ENCODE peak calls at places on chromosome X, in nine cellular contexts. One of them, this sample, is unnamed.

GRCh38 chrX:37697169-37697760 is 11.7 kb downstream of the XK start:
- DNase-seq in tibial nerve: no peak
- DNase-seq in CD8-positive, alpha-beta T cell: no peak
- DNase-seq in naive thymus-derived CD4-positive, alpha-beta T cell: no peak
- DNase-seq in stomach: peak; percentile 64
- DNase-seq in small intestine: no peak
- DNase-seq in ascending aorta: no peak
- DNase-seq in AG04450: no peak
- DNase-seq in left ventricle myocardium inferior: no peak
- DNase-seq in this sample: no peak

GRCh38 chrX:81195712-81196111 is 6.0 kb downstream of the HMGN5 start:
- DNase-seq in left ventricle myocardium inferior: peak; percentile 9
- DNase-seq in naive thymus-derived CD4-positive, alpha-beta T cell: peak; percentile 42
- DNase-seq in stomach: peak; percentile 57
- DNase-seq in CD8-positive, alpha-beta T cell: peak; percentile 63
- DNase-seq in small intestine: peak; percentile 55
- DNase-seq in tibial nerve: peak; percentile 66
- DNase-seq in ascending aorta: no peak
- DNase-seq in AG04450: no peak
- DNase-seq in this sample: peak; percentile 58

GRCh38 chrX:121902463-121902862 is 855.1 kb downstream of the GLUD2 start:
- DNase-seq in stomach: no peak
- DNase-seq in ascending aorta: no peak
- DNase-seq in small intestine: no peak
- DNase-seq in tibial nerve: no peak
- DNase-seq in AG04450: no peak
- DNase-seq in naive thymus-derived CD4-positive, alpha-beta T cell: no peak
- DNase-seq in left ventricle myocardium inferior: no peak
- DNase-seq in CD8-positive, alpha-beta T cell: no peak
- DNase-seq in this sample: no peak

GRCh38 chrX:50198348-50198747 is 2.5 kb downstream of the AKAP4 start:
- DNase-seq in AG04450: no peak
- DNase-seq in CD8-positive, alpha-beta T cell: no peak
- DNase-seq in left ventricle myocardium inferior: no peak
- DNase-seq in tibial nerve: no peak
- DNase-seq in small intestine: peak; percentile 63
- DNase-seq in stomach: no peak
- DNase-seq in ascending aorta: no peak
- DNase-seq in naive thymus-derived CD4-positive, alpha-beta T cell: no peak
- DNase-seq in this sample: no peak

GRCh38 chrX:38437093-38437492 is 84.7 kb downstream of the OTC start:
- DNase-seq in small intestine: no peak
- DNase-seq in CD8-positive, alpha-beta T cell: no peak
- DNase-seq in tibial nerve: no peak
- DNase-seq in stomach: no peak
- DNase-seq in AG04450: no peak
- DNase-seq in naive thymus-derived CD4-positive, alpha-beta T cell: no peak
- DNase-seq in left ventricle myocardium inferior: no peak
- DNase-seq in ascending aorta: no peak
- DNase-seq in this sample: no peak

GRCh38 chrX:133570549-133570948 is 155.3 kb upstream of the GPC4 start:
- DNase-seq in AG04450: no peak
- DNase-seq in tibial nerve: no peak
- DNase-seq in left ventricle myocardium inferior: no peak
- DNase-seq in ascending aorta: no peak
- DNase-seq in small intestine: no peak
- DNase-seq in naive thymus-derived CD4-positive, alpha-beta T cell: no peak
- DNase-seq in stomach: no peak
- DNase-seq in CD8-positive, alpha-beta T cell: no peak
- DNase-seq in this sample: no peak

GRCh38 chrX:77415882-77416281 is 31.3 kb upstream of the FGF16 start:
- DNase-seq in left ventricle myocardium inferior: no peak
- DNase-seq in naive thymus-derived CD4-positive, alpha-beta T cell: no peak
- DNase-seq in stomach: no peak
- DNase-seq in AG04450: no peak
- DNase-seq in small intestine: no peak
- DNase-seq in CD8-positive, alpha-beta T cell: no peak
- DNase-seq in tibial nerve: no peak
- DNase-seq in ascending aorta: no peak
- DNase-seq in this sample: no peak

GRCh38 chrX:18698762-18699650 is 8.4 kb upstream of the PPEF1 start:
- DNase-seq in stomach: no peak
- DNase-seq in ascending aorta: no peak
- DNase-seq in naive thymus-derived CD4-positive, alpha-beta T cell: no peak
- DNase-seq in small intestine: no peak
- DNase-seq in left ventricle myocardium inferior: no peak
- DNase-seq in CD8-positive, alpha-beta T cell: no peak
- DNase-seq in tibial nerve: no peak
- DNase-seq in AG04450: no peak
- DNase-seq in this sample: no peak

GRCh38 chrX:129781134-129782014 is 1.6 kb downstream of the SASH3 start:
- DNase-seq in CD8-positive, alpha-beta T cell: peak; percentile 73
- DNase-seq in small intestine: peak; percentile 49
- DNase-seq in ascending aorta: peak; percentile 25
- DNase-seq in AG04450: no peak
- DNase-seq in tibial nerve: no peak
- DNase-seq in stomach: peak; percentile 50
- DNase-seq in naive thymus-derived CD4-positive, alpha-beta T cell: peak; percentile 84
- DNase-seq in left ventricle myocardium inferior: no peak
- DNase-seq in this sample: no peak

GRCh38 chrX:100874240-100874798 is at the start of gene NOX1:
- DNase-seq in AG04450: no peak
- DNase-seq in naive thymus-derived CD4-positive, alpha-beta T cell: no peak
- DNase-seq in tibial nerve: no peak
- DNase-seq in ascending aorta: no peak
- DNase-seq in small intestine: no peak
- DNase-seq in left ventricle myocardium inferior: no peak
- DNase-seq in CD8-positive, alpha-beta T cell: no peak
- DNase-seq in stomach: no peak
- DNase-seq in this sample: no peak

GRCh38 chrX:41963348-41963747 is 40.0 kb upstream of the CASK start:
- DNase-seq in naive thymus-derived CD4-positive, alpha-beta T cell: no peak
- DNase-seq in left ventricle myocardium inferior: no peak
- DNase-seq in stomach: no peak
- DNase-seq in tibial nerve: no peak
- DNase-seq in ascending aorta: no peak
- DNase-seq in CD8-positive, alpha-beta T cell: no peak
- DNase-seq in small intestine: no peak
- DNase-seq in AG04450: no peak
- DNase-seq in this sample: no peak

DNA sequence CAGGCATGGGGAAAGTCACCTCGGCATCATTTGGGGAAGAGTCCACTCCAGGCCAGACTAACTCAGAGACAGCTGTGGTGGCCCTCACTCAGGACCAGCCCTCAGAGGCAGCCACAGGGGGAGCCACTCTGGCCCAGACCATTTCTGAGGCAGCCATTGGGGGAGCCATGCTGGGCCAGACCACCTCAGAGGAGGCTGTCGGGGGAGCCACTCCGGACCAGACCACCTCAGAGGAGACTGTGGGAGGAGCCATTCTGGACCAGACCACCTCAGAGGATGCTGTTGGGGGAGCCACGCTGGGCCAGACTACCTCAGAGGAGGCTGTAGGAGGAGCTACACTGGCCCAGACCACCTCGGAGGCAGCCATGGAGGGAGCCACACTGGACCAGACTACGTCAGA is 3.3 kb upstream of the ERAS start:
- DNase-seq in ascending aorta: no peak
- DNase-seq in tibial nerve: no peak
- DNase-seq in left ventricle myocardium inferior: no peak
- DNase-seq in AG04450: no peak
- DNase-seq in CD8-positive, alpha-beta T cell: no peak
- DNase-seq in stomach: no peak
- DNase-seq in naive thymus-derived CD4-positive, alpha-beta T cell: no peak
- DNase-seq in small intestine: no peak
- DNase-seq in this sample: no peak
- H3K27ac ChIP-seq in ascending aorta: no peak overlapping the region
- H3K27ac ChIP-seq in tibial nerve: no peak overlapping the region
- H3K27ac ChIP-seq in left ventricle myocardium inferior: no peak overlapping the region
- H3K27ac ChIP-seq in AG04450: no peak overlapping the region
- H3K27ac ChIP-seq in CD8-positive, alpha-beta T cell: no peak overlapping the region
- H3K27ac ChIP-seq in stomach: no peak overlapping the region
- H3K27ac ChIP-seq in naive thymus-derived CD4-positive, alpha-beta T cell: no peak overlapping the region
- H3K27ac ChIP-seq in small intestine: no peak overlapping the region
- H3K27ac ChIP-seq in this sample: no peak overlapping the region

GRCh38 chrX:149365552-149365951 is 139.6 kb downstream of the IDS start:
- DNase-seq in left ventricle myocardium inferior: no peak
- DNase-seq in CD8-positive, alpha-beta T cell: no peak
- DNase-seq in ascending aorta: no peak
- DNase-seq in AG04450: no peak
- DNase-seq in stomach: no peak
- DNase-seq in naive thymus-derived CD4-positive, alpha-beta T cell: no peak
- DNase-seq in small intestine: no peak
- DNase-seq in tibial nerve: no peak
- DNase-seq in this sample: no peak
- H3K9me3 ChIP-seq in left ventricle myocardium inferior: no peaks in the 10 kb centered on the region
- H3K9me3 ChIP-seq in CD8-positive, alpha-beta T cell: no peaks in the 10 kb centered on the region
- H3K9me3 ChIP-seq in ascending aorta: no peaks in the 10 kb centered on the region
- H3K9me3 ChIP-seq in AG04450: no peaks in the 10 kb centered on the region
- H3K9me3 ChIP-seq in stomach: no peaks in the 10 kb centered on the region
- H3K9me3 ChIP-seq in naive thymus-derived CD4-positive, alpha-beta T cell: no peaks in the 10 kb centered on the region
- H3K9me3 ChIP-seq in small intestine: no peaks in the 10 kb centered on the region
- H3K9me3 ChIP-seq in tibial nerve: no peaks in the 10 kb centered on the region
- H3K9me3 ChIP-seq in this sample: no peaks in the 10 kb centered on the region

DNA sequence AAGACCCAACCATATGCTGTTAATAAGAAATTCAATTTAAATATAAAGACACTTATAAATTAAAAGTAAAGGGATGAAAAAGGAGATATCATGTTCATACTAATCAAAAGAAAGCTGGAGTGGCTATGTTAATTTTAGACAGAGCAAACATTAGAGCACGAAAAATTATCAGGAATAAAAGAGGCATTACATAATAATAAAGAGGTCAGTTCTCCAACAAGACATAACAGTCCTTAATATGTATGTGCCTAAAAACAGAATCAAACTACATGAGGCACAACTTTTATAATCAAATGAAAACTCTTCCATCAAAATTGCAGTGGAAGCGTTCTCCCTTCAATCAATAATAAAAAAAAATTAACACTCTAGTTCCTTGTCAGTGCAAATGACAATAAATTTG is 62.6 kb downstream of the ARHGEF6 start:
- DNase-seq in small intestine: no peak
- DNase-seq in stomach: no peak
- DNase-seq in AG04450: no peak
- DNase-seq in left ventricle myocardium inferior: no peak
- DNase-seq in tibial nerve: no peak
- DNase-seq in ascending aorta: no peak
- DNase-seq in naive thymus-derived CD4-positive, alpha-beta T cell: no peak
- DNase-seq in CD8-positive, alpha-beta T cell: no peak
- DNase-seq in this sample: no peak
- H3K27me3 ChIP-seq in small intestine: no peaks in the 10 kb centered on the region
- H3K27me3 ChIP-seq in stomach: peaks cover 2% of the 10 kb centered on the region
- H3K27me3 ChIP-seq in AG04450: no peaks in the 10 kb centered on the region
- H3K27me3 ChIP-seq in left ventricle myocardium inferior: no peaks in the 10 kb centered on the region
- H3K27me3 ChIP-seq in tibial nerve: no peaks in the 10 kb centered on the region
- H3K27me3 ChIP-seq in ascending aorta: no peaks in the 10 kb centered on the region
- H3K27me3 ChIP-seq in naive thymus-derived CD4-positive, alpha-beta T cell: no peaks in the 10 kb centered on the region
- H3K27me3 ChIP-seq in CD8-positive, alpha-beta T cell: no peaks in the 10 kb centered on the region
- H3K27me3 ChIP-seq in this sample: no peaks in the 10 kb centered on the region

GRCh38 chrX:154541589-154541895 is 5.1 kb downstream of the G6PD start:
- DNase-seq in naive thymus-derived CD4-positive, alpha-beta T cell: no peak
- DNase-seq in stomach: no peak
- DNase-seq in AG04450: no peak
- DNase-seq in tibial nerve: no peak
- DNase-seq in ascending aorta: no peak
- DNase-seq in small intestine: no peak
- DNase-seq in left ventricle myocardium inferior: no peak
- DNase-seq in CD8-positive, alpha-beta T cell: no peak
- DNase-seq in this sample: no peak
- H3K27ac ChIP-seq in naive thymus-derived CD4-positive, alpha-beta T cell: no peak overlapping the region
- H3K27ac ChIP-seq in stomach: peak overlapping the region; percentile 78
- H3K27ac ChIP-seq in AG04450: peak overlapping the region; percentile 97
- H3K27ac ChIP-seq in tibial nerve: peak overlapping the region; percentile 83
- H3K27ac ChIP-seq in ascending aorta: peak overlapping the region; percentile 92
- H3K27ac ChIP-seq in small intestine: peak overlapping the region; percentile 67
- H3K27ac ChIP-seq in left ventricle myocardium inferior: peak overlapping the region; percentile 67
- H3K27ac ChIP-seq in CD8-positive, alpha-beta T cell: no peak overlapping the region
- H3K27ac ChIP-seq in this sample: peak overlapping the region; percentile 56

DNA sequence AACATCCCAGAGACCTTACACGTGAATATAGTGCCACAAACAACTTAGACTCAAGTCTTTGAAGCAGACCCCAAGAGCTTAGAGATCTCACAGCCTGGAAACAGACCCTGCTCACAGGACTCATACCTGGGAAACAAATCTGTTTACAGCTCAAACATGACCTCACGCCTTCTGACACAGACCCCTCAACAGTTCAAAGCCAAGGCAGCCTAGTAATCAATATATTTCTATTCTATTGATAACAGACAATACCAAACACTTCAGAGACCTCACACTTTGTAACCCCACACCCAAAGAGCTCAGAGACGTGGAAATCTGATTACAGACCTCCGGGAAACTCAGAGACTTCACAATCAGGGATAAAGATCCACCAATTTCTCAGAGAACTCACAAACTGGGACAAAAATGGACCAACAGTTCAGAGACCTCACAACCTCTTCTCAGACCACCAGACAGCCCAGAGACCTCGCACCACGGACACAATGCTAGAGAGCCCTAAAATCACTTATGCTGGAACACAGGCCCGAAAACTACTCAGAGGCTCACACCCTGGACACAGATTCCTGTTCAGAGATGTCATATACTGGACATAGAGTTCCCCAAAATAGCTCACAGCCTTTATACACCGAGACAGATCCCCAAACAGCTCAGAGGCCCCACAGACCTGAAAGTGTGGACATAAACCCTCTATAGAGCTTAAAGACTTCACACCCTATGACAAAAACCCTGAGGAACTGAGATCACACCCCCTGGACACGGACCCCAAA is 14.8 kb downstream of the SUV39H1 start:
- DNase-seq in naive thymus-derived CD4-positive, alpha-beta T cell: no peak
- DNase-seq in ascending aorta: no peak
- DNase-seq in left ventricle myocardium inferior: no peak
- DNase-seq in CD8-positive, alpha-beta T cell: no peak
- DNase-seq in stomach: no peak
- DNase-seq in small intestine: no peak
- DNase-seq in AG04450: no peak
- DNase-seq in tibial nerve: no peak
- DNase-seq in this sample: no peak
- H3K9me3 ChIP-seq in naive thymus-derived CD4-positive, alpha-beta T cell: no peaks in the 10 kb centered on the region
- H3K9me3 ChIP-seq in ascending aorta: no peaks in the 10 kb centered on the region
- H3K9me3 ChIP-seq in left ventricle myocardium inferior: no peaks in the 10 kb centered on the region
- H3K9me3 ChIP-seq in CD8-positive, alpha-beta T cell: no peaks in the 10 kb centered on the region
- H3K9me3 ChIP-seq in stomach: no peaks in the 10 kb centered on the region
- H3K9me3 ChIP-seq in small intestine: no peaks in the 10 kb centered on the region
- H3K9me3 ChIP-seq in AG04450: no peaks in the 10 kb centered on the region
- H3K9me3 ChIP-seq in tibial nerve: no peaks in the 10 kb centered on the region
- H3K9me3 ChIP-seq in this sample: no peaks in the 10 kb centered on the region